ENCODE peak calls at places on chromosomes 1 and 21, in four cellular contexts. H is mammary epithelial cell, Q is tibial nerve, V is neural crest cell. U is an unnamed sample.
A peak's percentile ranks its signal among the peaks of the same experiment; 100 is the strongest.

GRCh38 chr1:212683357-212683722 is 16.3 kb downstream of the BATF3 start:
- DNase-seq in Q (no peak), V (no peak), H (no peak), U (no peak)

GRCh38 chr1:165898837-165899236 is 71.4 kb downstream of the UCK2 start:
- DNase-seq in Q (no peak), V (no peak), H (peak; percentile 95), U (no peak)

GRCh38 chr1:31335007-31335406 is 37.9 kb downstream of the FABP3 start:
- DNase-seq in H (peak; percentile 37), Q (no peak), V (no peak), U (no peak)

GRCh38 chr1:211738709-211739301 is 63.4 kb upstream of the NEK2 start:
- DNase-seq in V (no peak), Q (no peak), H (peak; percentile 60), U (no peak)

GRCh38 chr1:36576118-36576517 is 93.4 kb upstream of the CSF3R start:
- DNase-seq in V (peak; percentile 84), H (peak; percentile 12), Q (peak; percentile 32), U (peak; percentile 92)

GRCh38 chr21:44931501-44932365 is 8.1 kb upstream of the SLX9 start:
- DNase-seq in H (no peak), V (no peak), Q (no peak), U (no peak)

GRCh38 chr1:86197206-86197855 is 40.8 kb upstream of the COL24A1 start:
- DNase-seq in V (no peak), H (no peak), Q (no peak), U (no peak)

GRCh38 chr21:44636209-44637017 is 743 bp upstream of the KRTAP10-10 start:
- DNase-seq in V (no peak), H (no peak), Q (no peak), U (no peak)

GRCh38 chr1:241323510-241323909 is 33.5 kb downstream of the RGS7 start:
- DNase-seq in Q (no peak), H (peak; percentile 22), V (peak; percentile 55), U (no peak)

GRCh38 chr1:63674238-63674864 is 81.1 kb downstream of the PGM1 start:
- DNase-seq in H (peak; percentile 85), V (peak; percentile 67), Q (peak; percentile 82), U (peak; percentile 74)

GRCh38 chr1:206949641-206950040 is 3.4 kb upstream of the PIGR start:
- DNase-seq in V (no peak), Q (no peak), H (no peak), U (no peak)

GRCh38 chr1:54965624-54966340 is 14.6 kb upstream of the TMEM61 start:
- DNase-seq in H (peak; percentile 52), V (no peak), Q (peak; percentile 74), U (no peak)

GRCh38 chr1:181647314-181648035 is 164.2 kb downstream of the CACNA1E start:
- DNase-seq in Q (no peak), H (peak; percentile 12), V (no peak), U (no peak)

DNA sequence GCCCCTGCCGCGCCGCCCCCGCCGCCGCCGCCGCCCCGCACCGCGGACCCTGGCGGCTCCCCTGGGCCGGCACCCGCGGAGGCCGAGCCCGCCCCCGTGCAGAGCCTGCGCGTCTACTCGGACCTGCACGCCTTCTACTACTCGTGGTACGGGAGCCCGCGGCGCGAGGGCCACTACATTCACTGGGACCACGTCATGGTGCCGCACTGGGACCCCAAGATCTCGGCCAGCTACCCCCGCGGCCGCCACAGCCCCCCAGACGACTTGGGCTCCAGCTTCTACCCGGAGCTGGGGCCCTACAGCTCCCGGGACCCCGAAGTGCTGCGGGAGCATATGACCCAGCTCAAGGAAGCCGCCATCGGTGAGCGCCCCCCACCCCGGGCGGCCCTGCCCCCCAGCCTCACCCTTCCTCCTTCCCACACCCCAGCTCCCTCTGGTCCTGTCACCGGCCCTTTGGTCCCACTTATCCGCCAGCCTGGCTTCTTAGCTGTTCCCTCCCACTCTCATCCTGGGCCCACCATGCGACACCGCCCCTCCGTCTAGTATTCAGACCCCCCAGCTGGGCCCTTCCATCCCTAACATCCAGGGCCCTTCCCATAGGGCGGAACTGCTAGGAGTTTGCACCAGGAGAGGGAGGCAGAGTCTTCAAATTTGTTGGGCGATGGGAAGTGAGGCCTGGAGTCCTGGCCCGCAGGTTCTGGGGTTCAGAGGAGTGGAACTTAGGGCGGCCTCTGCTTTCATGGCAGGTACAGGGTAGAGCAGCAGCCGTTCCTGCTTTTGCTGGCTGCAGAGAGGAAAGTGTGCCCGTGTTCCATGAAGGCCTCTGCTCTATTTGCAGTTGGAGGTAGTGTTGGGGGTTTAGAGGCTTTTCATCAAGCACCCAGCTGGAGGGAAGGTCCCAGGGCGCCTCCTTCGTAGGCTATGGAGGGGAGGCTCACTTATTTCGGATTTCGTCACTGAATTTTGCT is 1.0 kb downstream of the MANEAL start:
- DNase-seq in Q (no peak), H (no peak), V (no peak), U (peak; percentile 43)
- TF ChIP-seq CTCF in Q (no peak), H (no peak), V (no peak), U (no peak)

GRCh38 chr1:29550119-29550841 is 314.0 kb downstream of the PTPRU start:
- DNase-seq in Q (no peak), H (no peak), V (no peak), U (no peak)
- TF ChIP-seq CTCF in Q (no peak), H (no peak), V (no peak), U (no peak)

GRCh38 chr1:938088-938683 is 14.5 kb downstream of the SAMD11 start:
- DNase-seq in H (no peak), Q (no peak), V (no peak), U (no peak)
- TF ChIP-seq CTCF in H (peak; percentile 64), Q (no peak), V (no peak), U (no peak)

GRCh38 chr1:226611301-226611700 is 62.7 kb downstream of the STUM start:
- DNase-seq in V (no peak), H (no peak), Q (no peak), U (no peak)
- TF ChIP-seq CTCF in V (no peak), H (no peak), Q (no peak), U (no peak)

DNA sequence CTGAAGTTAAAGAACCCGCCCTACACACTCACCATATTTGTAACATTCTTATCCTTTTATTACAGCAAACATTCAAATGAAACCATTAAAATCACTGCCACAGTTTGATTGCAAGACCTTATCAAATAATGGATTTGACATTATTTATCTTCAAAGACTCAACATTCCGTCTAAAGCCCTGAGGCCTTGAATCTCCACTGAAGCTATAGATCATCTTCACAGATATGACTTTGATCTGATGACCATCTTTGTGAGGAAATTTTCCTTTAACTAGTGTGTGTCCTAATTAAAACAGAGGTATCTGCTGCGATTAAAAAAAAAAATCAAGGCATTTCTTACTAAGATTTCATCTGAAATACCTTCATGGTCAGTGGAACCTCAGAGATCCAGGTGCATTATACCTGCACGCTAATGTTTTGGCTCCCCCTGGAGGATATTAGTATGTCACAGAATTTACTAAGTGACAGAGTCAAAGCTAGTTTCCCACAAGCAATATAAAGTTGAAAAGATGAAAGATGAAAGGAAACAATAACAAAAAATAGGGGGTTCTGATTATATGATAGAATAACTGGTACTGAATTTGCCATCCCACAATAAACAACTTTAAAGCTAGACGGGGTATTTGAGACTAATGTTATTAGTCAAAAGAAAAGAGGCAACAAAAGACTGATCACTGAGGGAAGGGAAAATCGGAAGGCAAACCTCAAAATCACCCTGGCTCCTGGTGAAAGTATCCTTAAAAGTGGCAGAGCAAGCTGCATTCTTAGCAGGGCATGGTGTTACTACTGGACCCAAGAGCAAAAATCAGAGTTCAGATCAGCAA is 923.4 kb downstream of the NCAM2 start:
- DNase-seq in V (no peak), H (no peak), Q (no peak), U (no peak)
- TF ChIP-seq CTCF in V (peak; percentile 81), H (peak; percentile 29), Q (peak; percentile 29), U (peak; percentile 68)

GRCh38 chr1:161132410-161133219 is at the start of gene DEDD:
- DNase-seq in H (peak; percentile 97), Q (peak; percentile 92), V (peak; percentile 84), U (peak; percentile 89)
- TF ChIP-seq CTCF in H (peak; percentile 17), Q (no peak), V (no peak), U (no peak)

GRCh38 chr1:230277201-230277771 is 148.8 kb downstream of the PGBD5 start:
- DNase-seq in V (no peak), H (no peak), Q (no peak), U (no peak)
- TF ChIP-seq CTCF in V (peak; percentile 44), H (no peak), Q (no peak), U (no peak)

DNA sequence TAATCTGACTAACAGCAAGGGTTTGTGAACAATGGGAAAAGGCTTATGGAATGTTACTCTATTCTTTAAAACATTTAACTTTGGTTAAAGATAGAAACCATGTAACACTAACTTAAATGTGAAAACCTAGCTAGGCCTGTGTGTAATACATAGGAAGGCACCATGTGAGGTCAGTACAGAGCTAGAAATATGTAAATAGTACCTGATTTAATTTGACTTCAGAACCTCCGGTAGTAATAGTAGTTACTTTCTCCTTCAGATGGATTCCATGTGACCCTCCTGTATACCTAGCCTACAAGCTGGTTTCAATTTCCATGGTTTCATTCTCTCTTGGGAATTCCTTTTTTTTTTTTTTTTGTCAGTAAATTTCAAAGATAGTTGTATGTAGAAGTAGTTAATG is 1.3 kb downstream of the MTF2 start:
- DNase-seq in V (no peak), Q (no peak), H (peak; percentile 68), U (no peak)
- TF ChIP-seq CTCF in V (peak; percentile 66), Q (peak; percentile 19), H (peak; percentile 58), U (no peak)

DNA sequence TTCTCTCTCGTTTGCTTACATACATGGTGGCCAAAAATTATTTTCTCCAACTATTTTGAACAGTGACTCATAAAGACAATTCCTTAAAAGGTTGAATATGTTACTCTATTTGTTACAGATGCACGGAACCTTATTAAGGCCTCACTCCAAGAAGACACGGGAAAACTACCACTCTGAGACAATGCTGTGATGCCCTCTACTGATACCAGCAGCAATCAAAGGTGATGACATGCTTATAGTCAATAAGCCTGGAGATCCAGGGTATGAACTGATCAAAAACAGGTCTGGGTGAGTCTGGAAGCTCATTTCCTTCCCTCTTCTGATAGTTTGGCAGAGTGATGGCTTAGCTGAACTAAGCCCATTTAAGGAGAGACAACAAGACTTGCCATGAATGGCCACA is 563.0 kb downstream of the LRRIQ3 start:
- DNase-seq in V (no peak), H (no peak), Q (no peak), U (no peak)
- TF ChIP-seq CTCF in V (no peak), H (peak; percentile 37), Q (no peak), U (no peak)

DNA sequence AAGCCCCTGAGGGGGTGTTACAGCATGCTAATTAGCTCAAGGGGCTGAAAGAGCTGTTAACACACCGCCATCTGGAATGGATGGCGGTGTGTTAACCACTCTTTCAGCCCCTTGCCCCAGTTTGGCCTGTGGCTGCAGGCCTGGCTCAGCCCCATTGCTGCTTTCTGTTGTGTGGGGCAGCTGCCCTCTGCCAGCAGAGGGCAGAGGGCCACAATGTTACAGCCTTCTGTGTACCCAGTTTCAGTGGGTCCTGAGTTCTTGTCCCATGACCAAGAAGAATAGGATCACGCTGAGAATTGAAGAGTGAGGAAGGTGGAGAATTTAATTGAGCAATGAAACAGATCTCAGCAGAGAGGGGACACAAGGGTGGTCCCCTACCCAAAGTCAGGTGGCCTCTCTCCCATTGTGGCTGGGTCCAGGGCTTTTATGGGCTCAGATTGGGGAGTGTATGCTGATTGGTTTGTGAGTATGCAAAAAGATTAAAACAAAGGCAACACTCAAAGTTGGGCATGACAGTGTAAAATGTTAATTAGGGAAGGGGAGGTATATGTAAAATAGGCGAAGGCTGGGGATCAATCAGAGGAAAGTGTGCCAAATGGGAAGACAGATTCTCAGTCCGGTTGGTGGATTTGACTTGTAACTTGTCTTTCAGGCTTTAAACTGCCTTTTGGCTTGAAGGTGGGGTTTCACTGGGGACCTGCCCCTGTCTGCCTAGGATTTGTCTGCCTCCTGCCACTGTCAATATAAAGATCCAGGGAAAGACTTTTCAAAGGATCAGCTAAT is 142.2 kb downstream of the RABGAP1L start:
- DNase-seq in H (no peak), Q (no peak), V (no peak), U (no peak)
- TF ChIP-seq CTCF in H (peak; percentile 40), Q (no peak), V (no peak), U (no peak)